ENCODE peak calls at places on chromosomes 13 and 19, in ten cellular contexts. E is OCI-M1, D is Peyer's patch, Q is hippocampal formation, M is globus pallidus, I is ELF-1, A is HS-5, P is H54, L is iPS-NIHi11, T is cardiac fibroblast. V is an unnamed sample.

GRCh38 chr13:99174533-99175100 is 26.0 kb upstream of the UBAC2 start:
- DNase-seq in E (no peak), D (no peak), Q (no peak), M (no peak), I (no peak), A (no peak), P (no peak), L (no peak), T (peak; percentile 16), V (no peak)

GRCh38 chr13:39052944-39053343 is 14.7 kb downstream of the NHLRC3 start:
- DNase-seq in E (no peak), D (no peak), Q (no peak), M (no peak), I (no peak), A (no peak), P (no peak), L (no peak), T (no peak), V (no peak)

GRCh38 chr19:45380107-45380506 is 9.7 kb upstream of the ERCC2 start:
- DNase-seq in E (no peak), D (no peak), Q (no peak), M (no peak), I (no peak), A (no peak), P (no peak), L (no peak), T (no peak), V (no peak)

GRCh38 chr13:35213911-35214310 is 262.6 kb downstream of the MAB21L1 start:
- DNase-seq in E (no peak), D (no peak), Q (no peak), M (no peak), I (no peak), A (no peak), P (no peak), L (no peak), T (no peak), V (no peak)

GRCh38 chr19:55066107-55066709 is 3.3 kb upstream of the RDH13 start:
- DNase-seq in E (no peak), D (no peak), Q (no peak), M (no peak), I (no peak), A (no peak), P (no peak), L (no peak), T (no peak), V (no peak)

GRCh38 chr13:98232456-98232855 is 55.4 kb upstream of the RNF113B start:
- DNase-seq in E (no peak), D (no peak), Q (no peak), M (no peak), I (no peak), A (no peak), P (no peak), L (no peak), T (no peak), V (no peak)

GRCh38 chr13:70098669-70099068 is 9.0 kb upstream of the ATXN8OS start:
- DNase-seq in E (peak; percentile 48), D (no peak), Q (no peak), M (no peak), I (no peak), A (no peak), P (no peak), L (no peak), T (peak; percentile 3), V (no peak)

GRCh38 chr13:43433691-43434121 is 353.1 kb downstream of the ENOX1 start:
- DNase-seq in E (no peak), D (no peak), Q (no peak), M (no peak), I (no peak), A (no peak), P (no peak), L (no peak), T (no peak), V (no peak)

GRCh38 chr13:26299168-26299788 is 45.3 kb downstream of the CDK8 start:
- DNase-seq in E (no peak), D (no peak), Q (no peak), M (peak; percentile 18), I (no peak), A (no peak), P (no peak), L (no peak), T (no peak), V (no peak)

GRCh38 chr13:29105779-29106178 is 285.6 kb downstream of the MTUS2 start:
- DNase-seq in E (no peak), D (no peak), Q (no peak), M (no peak), I (no peak), A (no peak), P (peak; percentile 1), L (peak; percentile 42), T (no peak), V (no peak)

GRCh38 chr13:30373727-30374126 is 48.6 kb upstream of the UBE2L5 start:
- DNase-seq in E (peak; percentile 25), D (peak; percentile 89), Q (no peak), M (no peak), I (no peak), A (no peak), P (no peak), L (no peak), T (no peak), V (peak; percentile 66)

GRCh38 chr19:48511800-48512503 is at the start of gene LMTK3:
- DNase-seq in E (peak; percentile 27), D (peak; percentile 85), Q (peak; percentile 92), M (peak; percentile 94), I (no peak), A (no peak), P (no peak), L (peak; percentile 70), T (peak; percentile 25), V (peak; percentile 55)

GRCh38 chr13:113989585-113990300 is 15.9 kb upstream of the C13orf46 start:
- DNase-seq in E (no peak), D (peak; percentile 13), Q (no peak), M (no peak), I (no peak), A (no peak), P (no peak), L (no peak), T (no peak), V (no peak)

GRCh38 chr19:18519962-18520847 is 1.7 kb downstream of the ELL start:
- DNase-seq in E (peak; percentile 82), D (peak; percentile 91), Q (no peak), M (no peak), I (peak; percentile 85), A (peak; percentile 68), P (peak; percentile 63), L (peak; percentile 58), T (peak; percentile 84), V (peak; percentile 83)